ENCODE peak calls at places on chromosome 5, in four cellular contexts. One of them, this sample, is unnamed.
A peak's percentile ranks its signal among the peaks of the same experiment; 100 is the strongest.

GRCh38 chr5:132056610-132057497 is 3.6 kb upstream of the IL3 start:
- DNase-seq in HepG2: no peak
- DNase-seq in K562: no peak
- DNase-seq in GM12878: no peak
- DNase-seq in this sample: no peak

GRCh38 chr5:146718628-146719027 is 159.9 kb downstream of the PPP2R2B start:
- DNase-seq in HepG2: no peak
- DNase-seq in K562: no peak
- DNase-seq in GM12878: no peak
- DNase-seq in this sample: no peak

GRCh38 chr5:2207966-2208544 is 325.3 kb upstream of the IRX4 start:
- DNase-seq in HepG2: peak; percentile 18
- DNase-seq in K562: no peak
- DNase-seq in GM12878: no peak
- DNase-seq in this sample: peak; percentile 46

GRCh38 chr5:78602400-78602799 is 46.2 kb downstream of the LHFPL2 start:
- DNase-seq in HepG2: peak; percentile 72
- DNase-seq in K562: no peak
- DNase-seq in GM12878: no peak
- DNase-seq in this sample: no peak

GRCh38 chr5:68287976-68288755 is 72.6 kb downstream of the PIK3R1 start:
- DNase-seq in HepG2: peak; percentile 88
- DNase-seq in K562: peak; percentile 22
- DNase-seq in GM12878: peak; percentile 77
- DNase-seq in this sample: peak; percentile 76

GRCh38 chr5:141878186-141878770 is at the start of gene PCDH1:
- DNase-seq in HepG2: no peak
- DNase-seq in K562: peak; percentile 81
- DNase-seq in GM12878: no peak
- DNase-seq in this sample: no peak

GRCh38 chr5:127826011-127826410 is 122.8 kb downstream of the CCDC192 start:
- DNase-seq in HepG2: no peak
- DNase-seq in K562: no peak
- DNase-seq in GM12878: no peak
- DNase-seq in this sample: no peak

GRCh38 chr5:80251636-80252035 is 4.2 kb downstream of the SERINC5 start:
- DNase-seq in HepG2: no peak
- DNase-seq in K562: no peak
- DNase-seq in GM12878: no peak
- DNase-seq in this sample: no peak

GRCh38 chr5:34682926-34683623 is 26.9 kb downstream of the RAI14 start:
- DNase-seq in HepG2: peak; percentile 33
- DNase-seq in K562: no peak
- DNase-seq in GM12878: no peak
- DNase-seq in this sample: peak; percentile 24

GRCh38 chr5:179218586-179219330 is 126.5 kb downstream of the ADAMTS2 start:
- DNase-seq in HepG2: no peak
- DNase-seq in K562: no peak
- DNase-seq in GM12878: no peak
- DNase-seq in this sample: no peak

GRCh38 chr5:61496406-61497307 is 164.6 kb downstream of the ZSWIM6 start:
- DNase-seq in HepG2: no peak
- DNase-seq in K562: no peak
- DNase-seq in GM12878: no peak
- DNase-seq in this sample: no peak

GRCh38 chr5:172162348-172162747 is 25.7 kb downstream of the STK10 start:
- DNase-seq in HepG2: peak; percentile 30
- DNase-seq in K562: no peak
- DNase-seq in GM12878: no peak
- DNase-seq in this sample: no peak

GRCh38 chr5:32190094-32190493 is 16.0 kb upstream of the GOLPH3 start:
- DNase-seq in HepG2: no peak
- DNase-seq in K562: no peak
- DNase-seq in GM12878: no peak
- DNase-seq in this sample: no peak

GRCh38 chr5:5650242-5650641 is 227.8 kb downstream of the ICE1 start:
- DNase-seq in HepG2: no peak
- DNase-seq in K562: no peak
- DNase-seq in GM12878: no peak
- DNase-seq in this sample: no peak

GRCh38 chr5:139378101-139378825 is 4.8 kb downstream of the SLC23A1 start:
- DNase-seq in HepG2: no peak
- DNase-seq in K562: peak; percentile 54
- DNase-seq in GM12878: no peak
- DNase-seq in this sample: no peak
- TF ChIP-seq HDAC6 in HepG2: no peak
- TF ChIP-seq HDAC6 in K562: no peak
- TF ChIP-seq HDAC6 in GM12878: no peak
- TF ChIP-seq HDAC6 in this sample: no peak

GRCh38 chr5:14156611-14157493 is 13.7 kb downstream of the TRIO start:
- DNase-seq in HepG2: peak; percentile 34
- DNase-seq in K562: no peak
- DNase-seq in GM12878: peak; percentile 67
- DNase-seq in this sample: no peak
- TF ChIP-seq HDAC6 in HepG2: no peak
- TF ChIP-seq HDAC6 in K562: no peak
- TF ChIP-seq HDAC6 in GM12878: no peak
- TF ChIP-seq HDAC6 in this sample: no peak

GRCh38 chr5:173928871-173929574 is 40.9 kb downstream of the CPEB4 start:
- DNase-seq in HepG2: no peak
- DNase-seq in K562: no peak
- DNase-seq in GM12878: no peak
- DNase-seq in this sample: no peak

GRCh38 chr5:173925449-173926071 is 37.4 kb downstream of the CPEB4 start:
- DNase-seq in HepG2: no peak
- DNase-seq in K562: peak; percentile 33
- DNase-seq in GM12878: no peak
- DNase-seq in this sample: no peak

GRCh38 chr5:173923236-173924104 is 35.3 kb downstream of the CPEB4 start:
- DNase-seq in HepG2: no peak
- DNase-seq in K562: no peak
- DNase-seq in GM12878: no peak
- DNase-seq in this sample: no peak

GRCh38 chr5:173924899-173925298 is 36.8 kb downstream of the CPEB4 start:
- DNase-seq in HepG2: no peak
- DNase-seq in K562: no peak
- DNase-seq in GM12878: no peak
- DNase-seq in this sample: no peak

GRCh38 chr5:173926359-173926758 is 38.2 kb downstream of the CPEB4 start:
- DNase-seq in HepG2: no peak
- DNase-seq in K562: no peak
- DNase-seq in GM12878: no peak
- DNase-seq in this sample: no peak
- TF ChIP-seq HDAC6 in HepG2: no peak
- TF ChIP-seq HDAC6 in K562: no peak
- TF ChIP-seq HDAC6 in GM12878: no peak
- TF ChIP-seq HDAC6 in this sample: no peak

GRCh38 chr5:90529939-90530677 is 724 bp upstream of the LYSMD3 start:
- DNase-seq in HepG2: peak; percentile 67
- DNase-seq in K562: peak; percentile 50
- DNase-seq in GM12878: peak; percentile 51
- DNase-seq in this sample: no peak

GRCh38 chr5:90533794-90534193 is 4.4 kb upstream of the LYSMD3 start:
- DNase-seq in HepG2: no peak
- DNase-seq in K562: no peak
- DNase-seq in GM12878: no peak
- DNase-seq in this sample: no peak

GRCh38 chr5:90529234-90529938 is at the start of gene LYSMD3:
- DNase-seq in HepG2: peak; percentile 92
- DNase-seq in K562: peak; percentile 98
- DNase-seq in GM12878: peak; percentile 89
- DNase-seq in this sample: peak; percentile 95

GRCh38 chr5:90530736-90531487 is 1.5 kb upstream of the LYSMD3 start:
- DNase-seq in HepG2: no peak
- DNase-seq in K562: no peak
- DNase-seq in GM12878: no peak
- DNase-seq in this sample: no peak

GRCh38 chr5:90528704-90529233 is 615 bp downstream of the LYSMD3 start:
- DNase-seq in HepG2: no peak
- DNase-seq in K562: no peak
- DNase-seq in GM12878: no peak
- DNase-seq in this sample: no peak
- TF ChIP-seq HDAC6 in HepG2: no peak
- TF ChIP-seq HDAC6 in K562: no peak
- TF ChIP-seq HDAC6 in GM12878: no peak
- TF ChIP-seq HDAC6 in this sample: no peak

GRCh38 chr5:177547736-177548135 is 6.6 kb downstream of the FAM193B start:
- DNase-seq in HepG2: no peak
- DNase-seq in K562: no peak
- DNase-seq in GM12878: no peak
- DNase-seq in this sample: no peak
- TF ChIP-seq HDAC6 in HepG2: no peak
- TF ChIP-seq HDAC6 in K562: no peak
- TF ChIP-seq HDAC6 in GM12878: no peak
- TF ChIP-seq HDAC6 in this sample: no peak

DNA sequence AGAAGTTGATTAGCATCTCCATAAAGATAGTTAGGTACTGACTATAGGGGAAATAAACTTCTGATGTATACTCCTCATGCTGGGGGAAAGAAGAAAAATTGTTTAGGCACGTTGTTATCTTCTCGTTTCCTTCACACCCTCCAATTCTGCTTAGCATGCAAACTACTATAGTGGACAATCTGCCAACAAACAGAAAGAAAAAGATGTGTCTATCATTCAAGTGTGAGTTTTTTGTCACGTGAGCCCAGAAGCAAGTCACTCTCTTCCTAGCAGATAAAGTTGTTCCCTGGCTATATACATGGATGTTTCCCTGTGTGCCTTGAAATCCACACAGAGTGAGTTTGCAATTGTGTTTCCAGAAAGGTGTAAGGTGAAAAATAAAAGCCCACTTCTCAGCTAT is 318.4 kb downstream of the CWC27 start:
- DNase-seq in HepG2: no peak
- DNase-seq in K562: no peak
- DNase-seq in GM12878: no peak
- DNase-seq in this sample: no peak
- TF ChIP-seq HDAC6 in HepG2: no peak
- TF ChIP-seq HDAC6 in K562: no peak
- TF ChIP-seq HDAC6 in GM12878: no peak
- TF ChIP-seq HDAC6 in this sample: no peak

DNA sequence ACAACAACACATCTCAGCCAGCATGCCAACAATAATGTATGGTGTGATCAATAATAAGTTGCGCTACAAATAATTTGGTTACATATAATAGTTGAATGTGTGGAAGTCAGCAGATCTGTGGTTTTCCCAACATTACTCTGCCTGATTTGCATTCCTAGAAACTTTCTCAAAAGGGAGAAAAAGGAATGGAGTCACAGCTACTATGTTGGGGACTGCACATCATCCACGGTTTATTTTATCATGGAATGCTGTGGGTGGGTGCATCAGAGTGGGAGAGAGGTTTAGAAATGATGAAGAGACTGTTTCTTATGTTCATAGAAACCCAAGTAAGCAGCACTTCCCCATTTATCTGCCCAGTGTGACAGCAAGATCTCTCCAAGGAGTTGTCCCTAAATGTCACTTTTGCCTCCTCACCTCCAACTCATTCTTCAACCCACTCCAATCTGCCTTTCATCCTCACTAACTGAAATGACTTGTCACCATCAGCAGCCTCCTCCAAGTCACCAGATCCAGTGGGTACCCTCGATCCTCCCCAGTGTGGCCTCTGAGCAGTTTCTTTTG is 2.8 kb upstream of the SPOCK1 start:
- DNase-seq in HepG2: no peak
- DNase-seq in K562: no peak
- DNase-seq in GM12878: no peak
- DNase-seq in this sample: no peak
- TF ChIP-seq HDAC6 in HepG2: no peak
- TF ChIP-seq HDAC6 in K562: no peak
- TF ChIP-seq HDAC6 in GM12878: no peak
- TF ChIP-seq HDAC6 in this sample: no peak

This sample was measured in H1.